ENCODE peak calls at places on chromosomes 5 and 9, in ten cellular contexts. S is GM12878, K is cardiac fibroblast, U is sigmoid colon, I is coronary artery, W is spleen, O is left lung, X is adrenal gland, M is LNCaP clone FGC, F is PC-9. D is an unnamed sample.

GRCh38 chr5:153516503-153516902 is 26.0 kb downstream of the GRIA1 start:
- DNase-seq in S (no peak), K (no peak), U (no peak), I (no peak), W (no peak), O (no peak), X (no peak), M (no peak), F (no peak), D (no peak)

GRCh38 chr5:173232499-173233346 is 2.3 kb downstream of the NKX2-5 start:
- DNase-seq in S (no peak), K (no peak), U (no peak), I (no peak), W (peak), O (no peak), X (no peak), M (no peak), F (no peak), D (no peak)

GRCh38 chr5:20972419-20972925 is 984.5 kb upstream of the CDH18 start:
- DNase-seq in S (no peak), K (peak), U (peak), I (peak), W (no peak), O (no peak), X (no peak), M (no peak), F (peak), D (no peak)

GRCh38 chr9:68493953-68494541 is 46.6 kb downstream of the TMEM252 start:
- DNase-seq in S (no peak), K (no peak), U (no peak), I (no peak), W (no peak), O (no peak), X (no peak), M (no peak), F (no peak), D (no peak)

GRCh38 chr5:146130440-146131045 is 25.2 kb upstream of the PLAC8L1 start:
- DNase-seq in S (no peak), K (peak), U (no peak), I (no peak), W (no peak), O (no peak), X (no peak), M (no peak), F (no peak), D (no peak)

GRCh38 chr9:116282598-116282997 is 129.0 kb downstream of the PAPPA start:
- DNase-seq in S (no peak), K (no peak), U (no peak), I (no peak), W (no peak), O (no peak), X (no peak), M (no peak), F (no peak), D (no peak)

GRCh38 chr9:84139296-84140100 is 158.9 kb downstream of the RMI1 start:
- DNase-seq in S (peak), K (peak), U (no peak), I (no peak), W (no peak), O (no peak), X (peak), M (peak), F (peak), D (no peak)

GRCh38 chr5:52799358-52799982 is 11.8 kb downstream of the ITGA1 start:
- DNase-seq in S (no peak), K (peak), U (peak), I (peak), W (no peak), O (peak), X (peak), M (no peak), F (peak), D (peak)

GRCh38 chr5:82396871-82397514 is 118.8 kb upstream of the RPS23 start:
- DNase-seq in S (no peak), K (peak), U (peak), I (peak), W (no peak), O (peak), X (peak), M (peak), F (peak), D (peak)

GRCh38 chr5:151591144-151591819 is at the start of gene FAT2:
- DNase-seq in S (no peak), K (no peak), U (no peak), I (no peak), W (no peak), O (no peak), X (no peak), M (no peak), F (no peak), D (no peak)

GRCh38 chr5:118126159-118126558 is 862.2 kb downstream of the DTWD2 start:
- DNase-seq in S (no peak), K (no peak), U (no peak), I (no peak), W (no peak), O (no peak), X (no peak), M (no peak), F (no peak), D (no peak)

GRCh38 chr5:62346727-62347126 is 40.7 kb downstream of the KIF2A start:
- DNase-seq in S (no peak), K (no peak), U (no peak), I (no peak), W (no peak), O (no peak), X (no peak), M (no peak), F (no peak), D (no peak)

GRCh38 chr5:59486508-59486907 is 407.0 kb downstream of the PDE4D start:
- DNase-seq in S (no peak), K (no peak), U (no peak), I (no peak), W (no peak), O (no peak), X (no peak), M (no peak), F (no peak), D (no peak)

GRCh38 chr5:150339165-150339564 is 18.3 kb upstream of the TCOF1 start:
- DNase-seq in S (no peak), K (no peak), U (no peak), I (no peak), W (no peak), O (no peak), X (no peak), M (no peak), F (no peak), D (no peak)

GRCh38 chr9:31103836-31104235 is 1280.6 kb upstream of the ACO1 start:
- DNase-seq in S (no peak), K (peak), U (no peak), I (no peak), W (no peak), O (no peak), X (no peak), M (no peak), F (no peak), D (no peak)

GRCh38 chr5:137619191-137619870 is 116.6 kb downstream of the KLHL3 start:
- DNase-seq in S (no peak), K (peak), U (peak), I (no peak), W (no peak), O (peak), X (peak), M (no peak), F (peak), D (peak)

GRCh38 chr5:33524476-33524875 is 83.7 kb downstream of the TARS1 start:
- DNase-seq in S (no peak), K (no peak), U (no peak), I (no peak), W (no peak), O (no peak), X (no peak), M (no peak), F (no peak), D (no peak)

GRCh38 chr5:63928451-63928850 is 33.8 kb downstream of the HTR1A start:
- DNase-seq in S (no peak), K (no peak), U (no peak), I (no peak), W (no peak), O (no peak), X (no peak), M (no peak), F (no peak), D (no peak)

GRCh38 chr9:137383453-137384115 is 39.4 kb downstream of the EXD3 start:
- DNase-seq in S (no peak), K (no peak), U (peak), I (no peak), W (peak), O (peak), X (no peak), M (no peak), F (no peak), D (no peak)

GRCh38 chr5:73322453-73323076 is 126.0 kb downstream of the FOXD1 start:
- DNase-seq in S (no peak), K (no peak), U (no peak), I (no peak), W (no peak), O (no peak), X (no peak), M (no peak), F (no peak), D (no peak)

GRCh38 chr5:173341911-173342535 is 13.8 kb upstream of the STC2 start:
- DNase-seq in S (no peak), K (no peak), U (no peak), I (no peak), W (no peak), O (no peak), X (no peak), M (no peak), F (no peak), D (no peak)

GRCh38 chr5:1182633-1183423 is 18.6 kb upstream of the SLC6A19 start:
- DNase-seq in S (no peak), K (no peak), U (no peak), I (no peak), W (peak), O (peak), X (no peak), M (no peak), F (no peak), D (no peak)

GRCh38 chr5:106876665-106877194 is 794.0 kb downstream of the EFNA5 start:
- DNase-seq in S (no peak), K (no peak), U (no peak), I (no peak), W (no peak), O (no peak), X (no peak), M (peak), F (no peak), D (no peak)

GRCh38 chr9:136714876-136715239 is 2.5 kb downstream of the DIPK1B start:
- DNase-seq in S (no peak), K (no peak), U (no peak), I (no peak), W (peak), O (no peak), X (no peak), M (no peak), F (no peak), D (no peak)

GRCh38 chr9:100619665-100620064 is 41.8 kb downstream of the CAVIN4 start:
- DNase-seq in S (no peak), K (no peak), U (no peak), I (no peak), W (no peak), O (no peak), X (no peak), M (no peak), F (no peak), D (no peak)

GRCh38 chr9:98873535-98874432 is 66.3 kb downstream of the GALNT12 start:
- DNase-seq in S (no peak), K (peak), U (no peak), I (no peak), W (no peak), O (no peak), X (peak), M (no peak), F (no peak), D (no peak)

GRCh38 chr5:179504191-179504590 is 46.2 kb upstream of the RUFY1 start:
- DNase-seq in S (no peak), K (no peak), U (no peak), I (no peak), W (no peak), O (no peak), X (no peak), M (no peak), F (no peak), D (no peak)

GRCh38 chr9:70111042-70111602 is 67.5 kb downstream of the MAMDC2 start:
- DNase-seq in S (no peak), K (peak), U (peak), I (peak), W (peak), O (peak), X (peak), M (peak), F (peak), D (no peak)

GRCh38 chr5:74072646-74073045 is 446.6 kb downstream of the ARHGEF28 start:
- DNase-seq in S (no peak), K (peak), U (no peak), I (no peak), W (no peak), O (no peak), X (no peak), M (no peak), F (no peak), D (no peak)

GRCh38 chr5:163205645-163206044 is 231.8 kb upstream of the CCNG1 start:
- DNase-seq in S (no peak), K (no peak), U (no peak), I (no peak), W (no peak), O (no peak), X (no peak), M (no peak), F (no peak), D (no peak)

GRCh38 chr5:96142786-96143434 is 181.3 kb upstream of the ELL2 start:
- DNase-seq in S (no peak), K (peak), U (no peak), I (no peak), W (no peak), O (no peak), X (no peak), M (no peak), F (no peak), D (no peak)

GRCh38 chr9:130421802-130422276 is 22.9 kb upstream of the ASS1 start:
- DNase-seq in S (no peak), K (peak), U (no peak), I (no peak), W (no peak), O (no peak), X (no peak), M (no peak), F (no peak), D (no peak)

GRCh38 chr5:43007246-43007910 is 32.7 kb downstream of the ANXA2R start:
- DNase-seq in S (no peak), K (peak), U (peak), I (peak), W (peak), O (peak), X (peak), M (no peak), F (peak), D (peak)

GRCh38 chr5:172008689-172009141 is 2.3 kb upstream of the FBXW11 start:
- DNase-seq in S (no peak), K (peak), U (no peak), I (no peak), W (no peak), O (no peak), X (no peak), M (no peak), F (no peak), D (no peak)

GRCh38 chr9:79652598-79652997 is 80.8 kb downstream of the TLE4 start:
- DNase-seq in S (no peak), K (no peak), U (no peak), I (no peak), W (no peak), O (no peak), X (no peak), M (no peak), F (no peak), D (no peak)

GRCh38 chr9:91914404-91914803 is 35.6 kb downstream of the ROR2 start:
- DNase-seq in S (no peak), K (no peak), U (no peak), I (no peak), W (no peak), O (no peak), X (no peak), M (no peak), F (no peak), D (no peak)

GRCh38 chr9:129346046-129346445 is 168.0 kb upstream of the IER5L start:
- DNase-seq in S (no peak), K (no peak), U (no peak), I (no peak), W (no peak), O (no peak), X (no peak), M (no peak), F (no peak), D (no peak)

GRCh38 chr9:14103115-14103514 is 210.8 kb downstream of the NFIB start:
- DNase-seq in S (no peak), K (no peak), U (no peak), I (no peak), W (no peak), O (no peak), X (no peak), M (no peak), F (no peak), D (no peak)
- H3K4me3 ChIP-seq in S (no peak), K (no peak), U (no peak), I (peak), W (no peak), O (no peak), X (no peak), M (no peak), F (no peak), D (peak)

GRCh38 chr5:36658016-36658415 is 51.6 kb downstream of the SLC1A3 start:
- DNase-seq in S (no peak), K (no peak), U (no peak), I (no peak), W (no peak), O (no peak), X (no peak), M (no peak), F (no peak), D (no peak)
- H3K4me3 ChIP-seq in S (no peak), K (no peak), U (no peak), I (no peak), W (no peak), O (no peak), X (no peak), M (no peak), F (peak), D (no peak)

DNA sequence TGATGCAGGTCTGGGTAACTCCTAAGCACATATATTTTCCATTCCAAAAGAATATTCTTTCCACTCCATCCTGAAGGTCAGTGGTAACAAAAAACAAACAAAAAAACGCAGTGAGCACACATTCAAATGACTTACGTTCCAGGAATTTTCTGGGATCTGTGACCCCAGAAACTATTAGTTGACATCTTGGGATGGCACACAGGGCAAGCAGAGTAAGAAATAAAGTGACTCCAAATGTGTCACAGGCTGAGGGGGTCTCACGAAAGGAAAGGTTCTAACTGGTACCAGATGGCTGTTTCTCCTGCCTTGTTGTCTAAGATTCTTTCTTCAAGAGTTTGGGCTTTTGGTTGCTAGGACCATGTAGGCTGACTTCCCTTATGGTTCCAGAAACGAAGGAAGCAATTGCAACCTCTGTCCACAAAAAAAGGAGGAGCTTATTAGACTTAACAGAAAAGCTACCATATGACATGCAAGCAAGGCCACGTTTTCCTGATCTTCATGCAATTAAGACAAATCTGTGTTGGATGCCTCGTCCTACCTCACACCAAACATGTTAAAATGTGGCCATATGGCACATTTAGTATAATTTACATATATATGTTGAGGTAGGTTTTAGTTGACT is 32.7 kb downstream of the PTGS1 start:
- DNase-seq in S (no peak), K (no peak), U (no peak), I (no peak), W (no peak), O (no peak), X (no peak), M (no peak), F (no peak), D (no peak)
- H3K4me3 ChIP-seq in S (no peak), K (no peak), U (no peak), I (no peak), W (no peak), O (no peak), X (no peak), M (no peak), F (no peak), D (no peak)

GRCh38 chr5:177370488-177371119 is 12.9 kb downstream of the RGS14 start:
- DNase-seq in S (no peak), K (peak), U (peak), I (no peak), W (peak), O (peak), X (peak), M (peak), F (peak), D (no peak)
- H3K4me3 ChIP-seq in S (no peak), K (peak), U (peak), I (peak), W (peak), O (peak), X (no peak), M (peak), F (peak), D (peak)

DNA sequence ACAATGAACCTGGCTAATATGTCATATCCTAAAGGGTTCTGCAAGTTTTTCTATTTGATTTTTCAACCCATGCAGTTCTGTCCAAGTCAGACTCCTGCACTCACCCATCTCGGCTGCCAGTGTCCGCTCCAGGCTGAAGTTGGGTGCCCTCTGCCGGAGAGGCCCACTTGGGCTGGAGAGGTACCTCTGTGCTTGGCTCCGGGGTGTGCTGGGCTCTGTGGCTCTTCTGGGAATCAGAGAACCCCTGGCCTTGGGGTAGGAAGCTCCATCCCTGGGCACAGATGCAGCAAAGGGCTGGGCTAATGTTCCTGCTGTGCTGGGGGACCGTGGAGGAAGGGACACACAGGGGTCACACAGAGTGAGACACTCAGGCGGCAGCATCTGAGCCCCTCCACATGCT is 26.2 kb downstream of the ORM2 start:
- DNase-seq in S (no peak), K (no peak), U (no peak), I (no peak), W (peak), O (no peak), X (no peak), M (no peak), F (no peak), D (no peak)
- H3K4me3 ChIP-seq in S (no peak), K (no peak), U (no peak), I (no peak), W (no peak), O (no peak), X (no peak), M (no peak), F (no peak), D (no peak)

GRCh38 chr5:124157320-124157719 is 589.1 kb downstream of the ZNF608 start:
- DNase-seq in S (peak), K (no peak), U (no peak), I (no peak), W (no peak), O (no peak), X (no peak), M (no peak), F (no peak), D (no peak)
- H3K4me3 ChIP-seq in S (no peak), K (no peak), U (no peak), I (no peak), W (no peak), O (no peak), X (no peak), M (no peak), F (peak), D (no peak)

GRCh38 chr5:112979723-112980122 is 3.1 kb downstream of the DCP2 start:
- DNase-seq in S (no peak), K (no peak), U (no peak), I (no peak), W (no peak), O (no peak), X (no peak), M (no peak), F (no peak), D (no peak)

GRCh38 chr5:112976432-112977309 is at the start of gene DCP2:
- DNase-seq in S (peak), K (peak), U (peak), I (peak), W (peak), O (peak), X (peak), M (peak), F (peak), D (peak)

GRCh38 chr5:112975721-112976431 is 722 bp upstream of the DCP2 start:
- DNase-seq in S (no peak), K (no peak), U (no peak), I (no peak), W (no peak), O (no peak), X (no peak), M (no peak), F (no peak), D (no peak)

GRCh38 chr5:112977440-112977861 is 853 bp downstream of the DCP2 start:
- DNase-seq in S (no peak), K (no peak), U (no peak), I (no peak), W (no peak), O (no peak), X (no peak), M (no peak), F (no peak), D (no peak)

GRCh38 chr5:112978836-112979235 is 2.2 kb downstream of the DCP2 start:
- DNase-seq in S (no peak), K (no peak), U (no peak), I (no peak), W (no peak), O (no peak), X (no peak), M (no peak), F (no peak), D (no peak)
- H3K4me3 ChIP-seq in S (peak), K (no peak), U (no peak), I (peak), W (peak), O (no peak), X (no peak), M (no peak), F (peak), D (peak)